ENCODE peak calls at places on chromosomes 2 and 18, in six cellular contexts. One of them, this sample, is unnamed.

GRCh38 chr2:136874258-136874657 is 108.9 kb downstream of the THSD7B start:
- DNase-seq in NCI-H187: peak
- DNase-seq in hippocampal formation: no peak
- DNase-seq in stimulated activated CD8-positive, alpha-beta memory T cell treated with anti-CD3 and anti-CD28 coated beads, Interleukin-4, amount 100 ng/mL, for 24 hours: no peak
- DNase-seq in stimulated activated naive CD8-positive, alpha-beta T cell treated with anti-CD3 and anti-CD28 coated beads, Interleukin-15, Interleukin-2, amounts not matched to agents 100 U/mL and 50 U/mL, for 24 hours: no peak
- DNase-seq in stomach: no peak
- DNase-seq in this sample: peak

GRCh38 chr18:4748975-4749374 is 293.9 kb upstream of the DLGAP1 start:
- DNase-seq in stomach: no peak
- DNase-seq in stimulated activated naive CD8-positive, alpha-beta T cell treated with anti-CD3 and anti-CD28 coated beads, Interleukin-15, Interleukin-2, amounts not matched to agents 100 U/mL and 50 U/mL, for 24 hours: no peak
- DNase-seq in stimulated activated CD8-positive, alpha-beta memory T cell treated with anti-CD3 and anti-CD28 coated beads, Interleukin-4, amount 100 ng/mL, for 24 hours: no peak
- DNase-seq in hippocampal formation: no peak
- DNase-seq in NCI-H187: no peak
- DNase-seq in this sample: no peak

GRCh38 chr2:144430722-144431163 is 89.2 kb downstream of the ZEB2 start:
- DNase-seq in NCI-H187: no peak
- DNase-seq in hippocampal formation: no peak
- DNase-seq in stimulated activated CD8-positive, alpha-beta memory T cell treated with anti-CD3 and anti-CD28 coated beads, Interleukin-4, amount 100 ng/mL, for 24 hours: no peak
- DNase-seq in stimulated activated naive CD8-positive, alpha-beta T cell treated with anti-CD3 and anti-CD28 coated beads, Interleukin-15, Interleukin-2, amounts not matched to agents 100 U/mL and 50 U/mL, for 24 hours: no peak
- DNase-seq in stomach: no peak
- DNase-seq in this sample: no peak

GRCh38 chr2:19786408-19787058 is 115.2 kb downstream of the TTC32 start:
- DNase-seq in stimulated activated naive CD8-positive, alpha-beta T cell treated with anti-CD3 and anti-CD28 coated beads, Interleukin-15, Interleukin-2, amounts not matched to agents 100 U/mL and 50 U/mL, for 24 hours: no peak
- DNase-seq in stomach: no peak
- DNase-seq in hippocampal formation: no peak
- DNase-seq in NCI-H187: no peak
- DNase-seq in stimulated activated CD8-positive, alpha-beta memory T cell treated with anti-CD3 and anti-CD28 coated beads, Interleukin-4, amount 100 ng/mL, for 24 hours: no peak
- DNase-seq in this sample: no peak

GRCh38 chr2:127665267-127665893 is 9.9 kb downstream of the LIMS2 start:
- DNase-seq in hippocampal formation: no peak
- DNase-seq in stimulated activated naive CD8-positive, alpha-beta T cell treated with anti-CD3 and anti-CD28 coated beads, Interleukin-15, Interleukin-2, amounts not matched to agents 100 U/mL and 50 U/mL, for 24 hours: no peak
- DNase-seq in stimulated activated CD8-positive, alpha-beta memory T cell treated with anti-CD3 and anti-CD28 coated beads, Interleukin-4, amount 100 ng/mL, for 24 hours: no peak
- DNase-seq in NCI-H187: no peak
- DNase-seq in stomach: no peak
- DNase-seq in this sample: no peak

GRCh38 chr2:237235383-237236095 is 149.8 kb downstream of the COPS8 start:
- DNase-seq in stimulated activated naive CD8-positive, alpha-beta T cell treated with anti-CD3 and anti-CD28 coated beads, Interleukin-15, Interleukin-2, amounts not matched to agents 100 U/mL and 50 U/mL, for 24 hours: no peak
- DNase-seq in NCI-H187: no peak
- DNase-seq in stomach: peak
- DNase-seq in hippocampal formation: no peak
- DNase-seq in stimulated activated CD8-positive, alpha-beta memory T cell treated with anti-CD3 and anti-CD28 coated beads, Interleukin-4, amount 100 ng/mL, for 24 hours: no peak
- DNase-seq in this sample: peak

GRCh38 chr18:45050712-45051639 is 370.3 kb downstream of the SETBP1 start:
- DNase-seq in stimulated activated naive CD8-positive, alpha-beta T cell treated with anti-CD3 and anti-CD28 coated beads, Interleukin-15, Interleukin-2, amounts not matched to agents 100 U/mL and 50 U/mL, for 24 hours: no peak
- DNase-seq in stomach: no peak
- DNase-seq in NCI-H187: no peak
- DNase-seq in stimulated activated CD8-positive, alpha-beta memory T cell treated with anti-CD3 and anti-CD28 coated beads, Interleukin-4, amount 100 ng/mL, for 24 hours: no peak
- DNase-seq in hippocampal formation: no peak
- DNase-seq in this sample: no peak

GRCh38 chr2:72837171-72837570 is 11.3 kb upstream of the EXOC6B start:
- DNase-seq in hippocampal formation: no peak
- DNase-seq in stomach: no peak
- DNase-seq in stimulated activated CD8-positive, alpha-beta memory T cell treated with anti-CD3 and anti-CD28 coated beads, Interleukin-4, amount 100 ng/mL, for 24 hours: no peak
- DNase-seq in NCI-H187: no peak
- DNase-seq in stimulated activated naive CD8-positive, alpha-beta T cell treated with anti-CD3 and anti-CD28 coated beads, Interleukin-15, Interleukin-2, amounts not matched to agents 100 U/mL and 50 U/mL, for 24 hours: no peak
- DNase-seq in this sample: no peak

GRCh38 chr18:77035380-77035779 is 97.2 kb downstream of the MBP start:
- DNase-seq in stomach: no peak
- DNase-seq in stimulated activated naive CD8-positive, alpha-beta T cell treated with anti-CD3 and anti-CD28 coated beads, Interleukin-15, Interleukin-2, amounts not matched to agents 100 U/mL and 50 U/mL, for 24 hours: no peak
- DNase-seq in NCI-H187: no peak
- DNase-seq in stimulated activated CD8-positive, alpha-beta memory T cell treated with anti-CD3 and anti-CD28 coated beads, Interleukin-4, amount 100 ng/mL, for 24 hours: no peak
- DNase-seq in hippocampal formation: no peak
- DNase-seq in this sample: no peak

GRCh38 chr2:144747571-144747970 is 227.7 kb upstream of the ZEB2 start:
- DNase-seq in stimulated activated CD8-positive, alpha-beta memory T cell treated with anti-CD3 and anti-CD28 coated beads, Interleukin-4, amount 100 ng/mL, for 24 hours: no peak
- DNase-seq in hippocampal formation: no peak
- DNase-seq in stimulated activated naive CD8-positive, alpha-beta T cell treated with anti-CD3 and anti-CD28 coated beads, Interleukin-15, Interleukin-2, amounts not matched to agents 100 U/mL and 50 U/mL, for 24 hours: no peak
- DNase-seq in NCI-H187: no peak
- DNase-seq in stomach: no peak
- DNase-seq in this sample: no peak

GRCh38 chr2:236968101-236968886 is 117.4 kb upstream of the COPS8 start:
- DNase-seq in hippocampal formation: no peak
- DNase-seq in stimulated activated naive CD8-positive, alpha-beta T cell treated with anti-CD3 and anti-CD28 coated beads, Interleukin-15, Interleukin-2, amounts not matched to agents 100 U/mL and 50 U/mL, for 24 hours: peak
- DNase-seq in stomach: peak
- DNase-seq in NCI-H187: no peak
- DNase-seq in stimulated activated CD8-positive, alpha-beta memory T cell treated with anti-CD3 and anti-CD28 coated beads, Interleukin-4, amount 100 ng/mL, for 24 hours: no peak
- DNase-seq in this sample: no peak

GRCh38 chr2:224160917-224161316 is 121.8 kb upstream of the SERPINE2 start:
- DNase-seq in stimulated activated CD8-positive, alpha-beta memory T cell treated with anti-CD3 and anti-CD28 coated beads, Interleukin-4, amount 100 ng/mL, for 24 hours: no peak
- DNase-seq in NCI-H187: no peak
- DNase-seq in stomach: no peak
- DNase-seq in hippocampal formation: no peak
- DNase-seq in stimulated activated naive CD8-positive, alpha-beta T cell treated with anti-CD3 and anti-CD28 coated beads, Interleukin-15, Interleukin-2, amounts not matched to agents 100 U/mL and 50 U/mL, for 24 hours: no peak
- DNase-seq in this sample: no peak

GRCh38 chr2:104502904-104503303 is 351.0 kb upstream of the POU3F3 start:
- DNase-seq in hippocampal formation: peak
- DNase-seq in stimulated activated naive CD8-positive, alpha-beta T cell treated with anti-CD3 and anti-CD28 coated beads, Interleukin-15, Interleukin-2, amounts not matched to agents 100 U/mL and 50 U/mL, for 24 hours: no peak
- DNase-seq in stimulated activated CD8-positive, alpha-beta memory T cell treated with anti-CD3 and anti-CD28 coated beads, Interleukin-4, amount 100 ng/mL, for 24 hours: no peak
- DNase-seq in stomach: no peak
- DNase-seq in NCI-H187: no peak
- DNase-seq in this sample: no peak

GRCh38 chr18:48787523-48788151 is 163.1 kb downstream of the SMAD7 start:
- DNase-seq in stomach: no peak
- DNase-seq in stimulated activated CD8-positive, alpha-beta memory T cell treated with anti-CD3 and anti-CD28 coated beads, Interleukin-4, amount 100 ng/mL, for 24 hours: no peak
- DNase-seq in NCI-H187: no peak
- DNase-seq in stimulated activated naive CD8-positive, alpha-beta T cell treated with anti-CD3 and anti-CD28 coated beads, Interleukin-15, Interleukin-2, amounts not matched to agents 100 U/mL and 50 U/mL, for 24 hours: no peak
- DNase-seq in hippocampal formation: no peak
- DNase-seq in this sample: no peak

GRCh38 chr18:53991805-53992204 is 232.7 kb downstream of the MBD2 start:
- DNase-seq in hippocampal formation: no peak
- DNase-seq in stomach: no peak
- DNase-seq in NCI-H187: no peak
- DNase-seq in stimulated activated naive CD8-positive, alpha-beta T cell treated with anti-CD3 and anti-CD28 coated beads, Interleukin-15, Interleukin-2, amounts not matched to agents 100 U/mL and 50 U/mL, for 24 hours: no peak
- DNase-seq in stimulated activated CD8-positive, alpha-beta memory T cell treated with anti-CD3 and anti-CD28 coated beads, Interleukin-4, amount 100 ng/mL, for 24 hours: no peak
- DNase-seq in this sample: no peak